ENCODE peak calls at places on chromosomes 13 and 19, in ten cellular contexts. D is AG10803; S is retinal pigment epithelial cell; E is adrenal gland; I is left lung; A is pancreas; Y is CD4-positive, CD25-positive, alpha-beta regulatory T cell; M is psoas muscle; B is NB4; O is left ventricle myocardium inferior. R is an unnamed sample.

GRCh38 chr19:23116802-23117571 is at the start of gene ZNF730:
- DNase-seq in E (no peak), O (peak; percentile 33), D (peak; percentile 67), M (peak; percentile 27), B (peak; percentile 95), I (peak; percentile 72), Y (peak; percentile 9), S (peak; percentile 46), A (peak; percentile 29), R (peak; percentile 65)

GRCh38 chr19:55147408-55148251 is 1.4 kb downstream of the TNNT1 start:
- DNase-seq in I (no peak), B (no peak), S (no peak), O (no peak), M (peak; percentile 67), Y (no peak), E (no peak), D (no peak), A (no peak), R (no peak)

GRCh38 chr19:56111601-56112312 is 9.3 kb downstream of the ZNF787 start:
- DNase-seq in I (peak; percentile 91), O (peak; percentile 53), B (no peak), D (no peak), M (peak; percentile 45), A (peak; percentile 72), S (peak; percentile 40), Y (no peak), E (peak; percentile 68), R (no peak)

GRCh38 chr13:29593605-29594297 is 1.7 kb downstream of the SLC7A1 start:
- DNase-seq in S (no peak), A (no peak), E (no peak), M (no peak), Y (no peak), D (no peak), I (no peak), B (no peak), O (no peak), R (no peak)

GRCh38 chr13:112740502-112741131 is 50.8 kb downstream of the ATP11A start:
- DNase-seq in Y (no peak), E (peak; percentile 54), M (peak; percentile 80), S (no peak), D (peak; percentile 88), B (peak; percentile 50), A (no peak), I (no peak), O (peak; percentile 85), R (peak; percentile 84)

GRCh38 chr19:35558400-35559280 is 4.8 kb downstream of the ATP4A start:
- DNase-seq in E (no peak), D (no peak), A (no peak), S (no peak), B (no peak), O (no peak), I (peak; percentile 42), M (no peak), Y (no peak), R (no peak)

GRCh38 chr13:29104461-29104860 is 284.3 kb downstream of the MTUS2 start:
- DNase-seq in S (no peak), B (no peak), E (no peak), M (no peak), D (no peak), O (no peak), A (no peak), I (no peak), Y (no peak), R (no peak)

GRCh38 chr13:58343081-58343480 is 711.5 kb downstream of the PCDH17 start:
- DNase-seq in Y (no peak), A (no peak), O (no peak), B (no peak), E (no peak), S (no peak), M (no peak), D (no peak), I (no peak), R (peak; percentile 20)

GRCh38 chr13:38872693-38873092 is 117.9 kb downstream of the STOML3 start:
- DNase-seq in S (no peak), D (peak; percentile 21), I (no peak), O (no peak), Y (peak; percentile 19), M (peak; percentile 25), B (peak; percentile 57), A (no peak), E (no peak), R (peak; percentile 51)

GRCh38 chr19:19034204-19034624 is 811 bp downstream of the ARMC6 start:
- DNase-seq in A (peak; percentile 30), B (peak; percentile 93), I (peak; percentile 87), M (peak; percentile 33), O (no peak), E (peak; percentile 71), S (no peak), Y (peak; percentile 62), D (peak; percentile 39), R (peak; percentile 69)

GRCh38 chr13:98658131-98658530 is 81.2 kb upstream of the STK24 start:
- DNase-seq in E (no peak), S (no peak), A (no peak), I (no peak), M (no peak), O (no peak), Y (no peak), D (peak; percentile 63), B (no peak), R (peak; percentile 9)

GRCh38 chr19:35262101-35262761 is 6.5 kb upstream of the USF2 start:
- DNase-seq in E (no peak), S (no peak), M (no peak), O (no peak), Y (no peak), I (peak; percentile 67), B (no peak), D (no peak), A (peak; percentile 67), R (no peak)

GRCh38 chr13:30792257-30793000 is 57.1 kb downstream of the ALOX5AP start:
- DNase-seq in E (peak; percentile 92), M (peak; percentile 83), S (peak; percentile 94), Y (no peak), A (peak; percentile 71), D (peak; percentile 95), O (peak; percentile 77), I (peak; percentile 85), B (no peak), R (peak; percentile 92)

GRCh38 chr13:88627071-88627470 is 955.9 kb downstream of the SLITRK5 start:
- DNase-seq in A (no peak), M (no peak), S (no peak), O (no peak), Y (no peak), I (no peak), B (no peak), D (no peak), E (no peak), R (no peak)

GRCh38 chr19:4161415-4162077 is 8.1 kb downstream of the CREB3L3 start:
- DNase-seq in S (no peak), D (no peak), E (no peak), M (no peak), I (no peak), B (no peak), O (no peak), A (no peak), Y (no peak), R (no peak)

GRCh38 chr13:43044720-43045301 is 21.4 kb downstream of the DNAJC15 start:
- DNase-seq in S (no peak), I (no peak), M (no peak), B (no peak), O (no peak), A (no peak), Y (no peak), E (no peak), D (no peak), R (no peak)

GRCh38 chr19:39998511-39998910 is 1.7 kb downstream of the ZNF546 start:
- DNase-seq in I (no peak), Y (no peak), E (no peak), D (no peak), S (no peak), A (no peak), O (no peak), B (no peak), M (no peak), R (peak; percentile 76)

GRCh38 chr19:32819415-32820400 is 49.9 kb downstream of the SLC7A9 start:
- DNase-seq in M (no peak), A (no peak), Y (no peak), I (no peak), O (no peak), E (no peak), D (no peak), B (no peak), S (no peak), R (no peak)
- H3K4me3 ChIP-seq in M (no peak overlapping the region), A (no peak overlapping the region), Y (no peak overlapping the region), I (no peak overlapping the region), O (no peak overlapping the region), E (no peak overlapping the region), D (no peak overlapping the region), B (no peak overlapping the region), S (no peak overlapping the region), R (no peak overlapping the region)

GRCh38 chr19:28883241-28883693 is 329.7 kb downstream of the UQCRFS1 start:
- DNase-seq in I (no peak), Y (no peak), S (no peak), E (no peak), D (peak; percentile 68), B (no peak), M (peak; percentile 20), O (peak; percentile 52), A (no peak), R (peak; percentile 64)
- H3K4me3 ChIP-seq in I (no peak overlapping the region), Y (no peak overlapping the region), S (no peak overlapping the region), E (no peak overlapping the region), D (peak overlapping the region; percentile 8), B (no peak overlapping the region), M (no peak overlapping the region), O (peak overlapping the region; percentile 67), A (no peak overlapping the region), R (no peak overlapping the region)

GRCh38 chr19:43784251-43784980 is 3.6 kb upstream of the KCNN4 start:
- DNase-seq in B (peak; percentile 66), D (peak; percentile 75), Y (peak; percentile 57), A (no peak), E (peak; percentile 86), M (peak; percentile 65), I (peak; percentile 89), O (no peak), S (peak; percentile 65), R (peak; percentile 84)
- H3K4me3 ChIP-seq in B (no peak overlapping the region), D (no peak overlapping the region), Y (peak overlapping the region; percentile 57), A (no peak overlapping the region), E (no peak overlapping the region), M (no peak overlapping the region), I (no peak overlapping the region), O (no peak overlapping the region), S (no peak overlapping the region), R (no peak overlapping the region)

GRCh38 chr19:409515-410242 is 732 bp upstream of the C2CD4C start:
- DNase-seq in B (peak; percentile 26), A (peak; percentile 54), S (no peak), D (no peak), I (peak; percentile 44), E (no peak), Y (no peak), M (no peak), O (no peak), R (no peak)

GRCh38 chr19:407501-408440 is 1.2 kb downstream of the C2CD4C start:
- DNase-seq in S (no peak), O (no peak), I (peak; percentile 79), M (no peak), D (no peak), A (peak; percentile 81), E (no peak), Y (no peak), B (no peak), R (no peak)

GRCh38 chr19:409006-409514 is at the start of gene C2CD4C:
- DNase-seq in I (peak; percentile 74), A (peak; percentile 74), E (no peak), S (no peak), D (no peak), Y (no peak), O (no peak), M (no peak), B (peak; percentile 23), R (no peak)

GRCh38 chr19:406999-407491 is 1.9 kb downstream of the C2CD4C start:
- DNase-seq in A (peak; percentile 49), E (no peak), M (no peak), I (peak; percentile 76), B (no peak), D (no peak), S (no peak), Y (no peak), O (no peak), R (no peak)

GRCh38 chr19:408441-409005 is 424 bp downstream of the C2CD4C start:
- DNase-seq in M (no peak), A (peak; percentile 78), I (peak; percentile 74), S (no peak), E (no peak), B (peak; percentile 19), D (no peak), O (no peak), Y (no peak), R (no peak)
- H3K4me3 ChIP-seq in M (peak overlapping the region; percentile 63), A (peak overlapping the region; percentile 43), I (peak overlapping the region; percentile 36), S (peak overlapping the region; percentile 22), E (no peak overlapping the region), B (no peak overlapping the region), D (no peak overlapping the region), O (peak overlapping the region; percentile 74), Y (no peak overlapping the region), R (no peak overlapping the region)

R was measured in cardiac fibroblast.